ENCODE peak calls at places on chromosomes 4 and X, in six cellular contexts. One of them, this sample, is unnamed.

GRCh38 chr4:84596826-84597225 is 13.9 kb downstream of the CDS1 start:
- DNase-seq in omental fat pad: no peak
- DNase-seq in posterior cingulate gyrus: no peak
- DNase-seq in D721Med: no peak
- DNase-seq in PC-3: peak
- DNase-seq in germinal center: no peak
- DNase-seq in this sample: no peak

GRCh38 chr4:160836431-160836830 is 1327.4 kb downstream of the FSTL5 start:
- DNase-seq in omental fat pad: no peak
- DNase-seq in posterior cingulate gyrus: no peak
- DNase-seq in D721Med: no peak
- DNase-seq in PC-3: peak
- DNase-seq in germinal center: no peak
- DNase-seq in this sample: no peak

GRCh38 chrX:24148535-24149345 is 789 bp upstream of the ZFX start:
- DNase-seq in omental fat pad: no peak
- DNase-seq in posterior cingulate gyrus: peak
- DNase-seq in D721Med: no peak
- DNase-seq in PC-3: peak
- DNase-seq in germinal center: peak
- DNase-seq in this sample: peak

GRCh38 chr4:16745009-16745408 is 153.4 kb downstream of the LDB2 start:
- DNase-seq in omental fat pad: no peak
- DNase-seq in posterior cingulate gyrus: peak
- DNase-seq in D721Med: no peak
- DNase-seq in PC-3: peak
- DNase-seq in germinal center: no peak
- DNase-seq in this sample: no peak

GRCh38 chrX:1449581-1450149 is 3.0 kb downstream of the ASMTL start:
- DNase-seq in omental fat pad: no peak
- DNase-seq in posterior cingulate gyrus: no peak
- DNase-seq in D721Med: no peak
- DNase-seq in PC-3: no peak
- DNase-seq in germinal center: no peak
- DNase-seq in this sample: no peak

GRCh38 chrX:68750316-68750715 is 78.5 kb upstream of the EFNB1 start:
- DNase-seq in omental fat pad: no peak
- DNase-seq in posterior cingulate gyrus: no peak
- DNase-seq in D721Med: no peak
- DNase-seq in PC-3: no peak
- DNase-seq in germinal center: no peak
- DNase-seq in this sample: no peak

GRCh38 chr4:168541608-168541953 is 44.7 kb downstream of the PALLD start:
- DNase-seq in omental fat pad: no peak
- DNase-seq in posterior cingulate gyrus: no peak
- DNase-seq in D721Med: no peak
- DNase-seq in PC-3: peak
- DNase-seq in germinal center: no peak
- DNase-seq in this sample: no peak

GRCh38 chr4:110361921-110362320 is 114.0 kb upstream of the ENPEP start:
- DNase-seq in omental fat pad: no peak
- DNase-seq in posterior cingulate gyrus: no peak
- DNase-seq in D721Med: no peak
- DNase-seq in PC-3: peak
- DNase-seq in germinal center: no peak
- DNase-seq in this sample: no peak

GRCh38 chr4:120156115-120156718 is 89.6 kb upstream of the MAD2L1 start:
- DNase-seq in omental fat pad: no peak
- DNase-seq in posterior cingulate gyrus: no peak
- DNase-seq in D721Med: no peak
- DNase-seq in PC-3: peak
- DNase-seq in germinal center: peak
- DNase-seq in this sample: no peak

GRCh38 chr4:60945641-60946040 is 254.5 kb upstream of the ADGRL3 start:
- DNase-seq in omental fat pad: no peak
- DNase-seq in posterior cingulate gyrus: peak
- DNase-seq in D721Med: no peak
- DNase-seq in PC-3: peak
- DNase-seq in germinal center: no peak
- DNase-seq in this sample: no peak

GRCh38 chrX:20477219-20477618 is 210.5 kb upstream of the RPS6KA3 start:
- DNase-seq in omental fat pad: no peak
- DNase-seq in posterior cingulate gyrus: no peak
- DNase-seq in D721Med: no peak
- DNase-seq in PC-3: no peak
- DNase-seq in germinal center: no peak
- DNase-seq in this sample: no peak

GRCh38 chr4:7104366-7105031 is 36.6 kb upstream of the GRPEL1 start:
- DNase-seq in omental fat pad: no peak
- DNase-seq in posterior cingulate gyrus: peak
- DNase-seq in D721Med: no peak
- DNase-seq in PC-3: no peak
- DNase-seq in germinal center: no peak
- DNase-seq in this sample: no peak

GRCh38 chr4:75821966-75822365 is 80.3 kb downstream of the PPEF2 start:
- DNase-seq in omental fat pad: no peak
- DNase-seq in posterior cingulate gyrus: no peak
- DNase-seq in D721Med: no peak
- DNase-seq in PC-3: peak
- DNase-seq in germinal center: no peak
- DNase-seq in this sample: no peak

GRCh38 chr4:10077101-10077491 is 39.5 kb downstream of the WDR1 start:
- DNase-seq in omental fat pad: no peak
- DNase-seq in posterior cingulate gyrus: peak
- DNase-seq in D721Med: no peak
- DNase-seq in PC-3: no peak
- DNase-seq in germinal center: no peak
- DNase-seq in this sample: no peak

GRCh38 chr4:81166431-81166830 is 48.6 kb downstream of the PRKG2 start:
- DNase-seq in omental fat pad: no peak
- DNase-seq in posterior cingulate gyrus: no peak
- DNase-seq in D721Med: no peak
- DNase-seq in PC-3: peak
- DNase-seq in germinal center: no peak
- DNase-seq in this sample: no peak

GRCh38 chrX:101287402-101287801 is 3.7 kb downstream of the TAF7L start:
- DNase-seq in omental fat pad: no peak
- DNase-seq in posterior cingulate gyrus: no peak
- DNase-seq in D721Med: peak
- DNase-seq in PC-3: peak
- DNase-seq in germinal center: peak
- DNase-seq in this sample: no peak

GRCh38 chr4:123352240-123352945 is 44.2 kb upstream of the SPRY1 start:
- DNase-seq in omental fat pad: no peak
- DNase-seq in posterior cingulate gyrus: no peak
- DNase-seq in D721Med: no peak
- DNase-seq in PC-3: no peak
- DNase-seq in germinal center: no peak
- DNase-seq in this sample: no peak

GRCh38 chrX:139720979-139721378 is 13.0 kb upstream of the MCF2 start:
- DNase-seq in omental fat pad: no peak
- DNase-seq in posterior cingulate gyrus: no peak
- DNase-seq in D721Med: no peak
- DNase-seq in PC-3: no peak
- DNase-seq in germinal center: no peak
- DNase-seq in this sample: no peak

GRCh38 chr4:13544556-13545393 is 467 bp upstream of the NKX3-2 start:
- DNase-seq in omental fat pad: peak
- DNase-seq in posterior cingulate gyrus: peak
- DNase-seq in D721Med: peak
- DNase-seq in PC-3: peak
- DNase-seq in germinal center: peak
- DNase-seq in this sample: no peak

GRCh38 chr4:16694491-16695276 is 203.8 kb downstream of the LDB2 start:
- DNase-seq in omental fat pad: no peak
- DNase-seq in posterior cingulate gyrus: no peak
- DNase-seq in D721Med: no peak
- DNase-seq in PC-3: no peak
- DNase-seq in germinal center: no peak
- DNase-seq in this sample: no peak

GRCh38 chrX:42803320-42803719 is 25.4 kb upstream of the PPP1R2C start:
- DNase-seq in omental fat pad: no peak
- DNase-seq in posterior cingulate gyrus: no peak
- DNase-seq in D721Med: no peak
- DNase-seq in PC-3: no peak
- DNase-seq in germinal center: no peak
- DNase-seq in this sample: no peak